ENCODE peak calls at places on chromosomes 1 and 21, in eight cellular contexts. A is GM12865; R is fibroblast of the aortic adventitia; Z is CD4-positive, alpha-beta T cell; E is iPS-NIHi11; M is coronary artery; H is NCI-H2171 treated with DMSO at 0.1 percent for 48 hours; I is HL-60. L is an unnamed sample.

GRCh38 chr1:159959451-159959850 is 5.4 kb upstream of the SLAMF9 start:
- DNase-seq in A (no peak), R (peak), Z (no peak), E (peak), M (peak), H (no peak), I (no peak), L (no peak)

GRCh38 chr21:41112740-41113692 is 54.9 kb upstream of the BACE2 start:
- DNase-seq in A (peak), R (peak), Z (no peak), E (no peak), M (no peak), H (no peak), I (no peak), L (peak)

GRCh38 chr21:45105906-45106485 is 31.6 kb downstream of the ADARB1 start:
- DNase-seq in A (no peak), R (peak), Z (no peak), E (no peak), M (no peak), H (peak), I (no peak), L (no peak)

GRCh38 chr1:154956557-154956956 is 658 bp upstream of the PBXIP1 start:
- DNase-seq in A (no peak), R (peak), Z (no peak), E (no peak), M (no peak), H (no peak), I (no peak), L (no peak)

GRCh38 chr21:34280389-34280795 is 83.4 kb upstream of the KCNE2 start:
- DNase-seq in A (no peak), R (peak), Z (no peak), E (no peak), M (no peak), H (no peak), I (no peak), L (no peak)

GRCh38 chr1:99527078-99527477 is 118.8 kb upstream of the PALMD start:
- DNase-seq in A (no peak), R (peak), Z (no peak), E (peak), M (no peak), H (no peak), I (no peak), L (no peak)

GRCh38 chr1:26148887-26149286 is 10.0 kb upstream of the FAM110D start:
- DNase-seq in A (no peak), R (no peak), Z (no peak), E (no peak), M (no peak), H (no peak), I (no peak), L (no peak)

GRCh38 chr21:42571391-42572150 is 57.9 kb downstream of the SLC37A1 start:
- DNase-seq in A (no peak), R (no peak), Z (no peak), E (no peak), M (no peak), H (no peak), I (no peak), L (no peak)

GRCh38 chr1:108860190-108860907 is 3.5 kb upstream of the AKNAD1 start:
- DNase-seq in A (no peak), R (no peak), Z (no peak), E (no peak), M (no peak), H (no peak), I (no peak), L (no peak)

GRCh38 chr21:34200288-34200905 is 127.0 kb downstream of the MRPS6 start:
- DNase-seq in A (no peak), R (no peak), Z (no peak), E (no peak), M (no peak), H (no peak), I (peak), L (no peak)

GRCh38 chr1:40094481-40095110 is 2.5 kb downstream of the PPT1 start:
- DNase-seq in A (no peak), R (no peak), Z (no peak), E (no peak), M (no peak), H (no peak), I (no peak), L (no peak)

GRCh38 chr1:223084466-223084865 is 58.6 kb downstream of the TLR5 start:
- DNase-seq in A (no peak), R (peak), Z (no peak), E (no peak), M (no peak), H (peak), I (no peak), L (no peak)

GRCh38 chr1:222048030-222048632 is 306.2 kb upstream of the DUSP10 start:
- DNase-seq in A (peak), R (peak), Z (no peak), E (no peak), M (no peak), H (no peak), I (no peak), L (no peak)

GRCh38 chr1:116318897-116319296 is 54.1 kb upstream of the ATP1A1 start:
- DNase-seq in A (no peak), R (no peak), Z (no peak), E (no peak), M (no peak), H (no peak), I (no peak), L (no peak)

GRCh38 chr1:68046885-68047658 is 3.4 kb downstream of the DIRAS3 start:
- DNase-seq in A (no peak), R (no peak), Z (no peak), E (no peak), M (no peak), H (no peak), I (no peak), L (no peak)

GRCh38 chr1:231106347-231106746 is 55.5 kb upstream of the TRIM67 start:
- DNase-seq in A (no peak), R (peak), Z (no peak), E (no peak), M (no peak), H (no peak), I (no peak), L (peak)

GRCh38 chr1:16212251-16212961 is at the start of gene ARHGEF19:
- DNase-seq in A (no peak), R (no peak), Z (no peak), E (peak), M (no peak), H (no peak), I (no peak), L (no peak)

GRCh38 chr1:36458910-36459309 is 5.3 kb downstream of the MRPS15 start:
- DNase-seq in A (no peak), R (no peak), Z (no peak), E (no peak), M (no peak), H (no peak), I (no peak), L (no peak)

GRCh38 chr1:91098299-91098901 is 76.6 kb upstream of the ZNF644 start:
- DNase-seq in A (no peak), R (no peak), Z (no peak), E (no peak), M (no peak), H (no peak), I (no peak), L (no peak)

GRCh38 chr1:202811296-202812175 is 782 bp downstream of the PCAT6 start:
- DNase-seq in A (no peak), R (no peak), Z (peak), E (peak), M (no peak), H (no peak), I (no peak), L (no peak)

GRCh38 chr1:41662656-41663437 is 178.4 kb upstream of the EDN2 start:
- DNase-seq in A (peak), R (peak), Z (peak), E (peak), M (peak), H (peak), I (no peak), L (peak)

GRCh38 chr1:200081151-200081981 is 53.9 kb downstream of the NR5A2 start:
- DNase-seq in A (no peak), R (peak), Z (no peak), E (peak), M (no peak), H (no peak), I (no peak), L (no peak)

GRCh38 chr21:32520885-32521735 is 64.2 kb downstream of the TCP10L start:
- DNase-seq in A (no peak), R (peak), Z (no peak), E (no peak), M (peak), H (peak), I (peak), L (peak)

GRCh38 chr1:152347116-152347728 is 12.6 kb downstream of the FLG2 start:
- DNase-seq in A (peak), R (peak), Z (peak), E (peak), M (no peak), H (peak), I (peak), L (peak)

GRCh38 chr1:184734972-184735371 is 19.7 kb downstream of the EDEM3 start:
- DNase-seq in A (peak), R (no peak), Z (no peak), E (no peak), M (no peak), H (no peak), I (no peak), L (no peak)

GRCh38 chr1:226405411-226405988 is 2.4 kb downstream of the PARP1 start:
- DNase-seq in A (peak), R (no peak), Z (peak), E (no peak), M (peak), H (no peak), I (peak), L (no peak)